ENCODE peak calls at places on chromosomes 16 and 17, in four cellular contexts. O is activated CD4-positive, alpha-beta T cell treated with anti-CD3 and anti-CD28 coated beads for 48 hours; F is WTC11; L is lung. Q is an unnamed sample.

GRCh38 chr17:303161-303560 is 49.4 kb downstream of the RPH3AL start:
- DNase-seq in O (no peak), L (no peak), F (no peak), Q (no peak)

GRCh38 chr17:45370949-45371413 is 54.2 kb upstream of the MAP3K14 start:
- DNase-seq in O (no peak), L (no peak), F (peak), Q (no peak)

GRCh38 chr16:27291722-27292240 is 22.0 kb upstream of the IL4R start:
- DNase-seq in L (no peak), F (no peak), O (no peak), Q (no peak)

GRCh38 chr17:56292010-56292409 is 138.7 kb downstream of the ANKFN1 start:
- DNase-seq in F (no peak), L (no peak), O (no peak), Q (peak)

GRCh38 chr17:6599364-6599763 is 41.1 kb downstream of the KIAA0753 start:
- DNase-seq in F (no peak), O (no peak), L (no peak), Q (no peak)

GRCh38 chr17:38451030-38451839 is 23.0 kb downstream of the ARHGAP23 start:
- DNase-seq in O (no peak), F (peak), L (no peak), Q (no peak)

GRCh38 chr16:49534901-49535300 is 161.3 kb downstream of the C16orf78 start:
- DNase-seq in L (no peak), F (no peak), O (no peak), Q (no peak)

GRCh38 chr17:38427160-38427949 is 909 bp upstream of the ARHGAP23 start:
- DNase-seq in L (no peak), F (no peak), O (no peak), Q (no peak)

GRCh38 chr17:4789951-4790704 is 1.4 kb downstream of the GLTPD2 start:
- DNase-seq in L (peak), F (peak), O (peak), Q (peak)

GRCh38 chr17:29407856-29408255 is 17.7 kb downstream of the TAOK1 start:
- DNase-seq in F (no peak), O (no peak), L (no peak), Q (peak)

GRCh38 chr17:51604299-51605020 is 344.1 kb downstream of the UTP18 start:
- DNase-seq in F (no peak), O (no peak), L (no peak), Q (no peak)

GRCh38 chr16:48969611-48970010 is 312.0 kb downstream of the CBLN1 start:
- DNase-seq in O (no peak), L (no peak), F (no peak), Q (no peak)

GRCh38 chr16:27768651-27769270 is 218.8 kb downstream of the KATNIP start:
- DNase-seq in F (no peak), O (no peak), L (no peak), Q (peak)

GRCh38 chr16:72399811-72400210 is 227.9 kb upstream of the PMFBP1 start:
- DNase-seq in O (no peak), L (no peak), F (no peak), Q (no peak)

GRCh38 chr17:37488607-37489196 is 989 bp upstream of the DUSP14 start:
- DNase-seq in O (peak), L (peak), F (peak), Q (peak)

GRCh38 chr17:29444589-29444988 is 54.4 kb downstream of the TAOK1 start:
- DNase-seq in L (no peak), O (no peak), F (no peak), Q (peak)

GRCh38 chr17:71378741-71379140 is 742.1 kb upstream of the SOX9 start:
- DNase-seq in L (no peak), O (no peak), F (no peak), Q (no peak)

GRCh38 chr16:50747206-50747956 is 5.5 kb downstream of the CYLD start:
- DNase-seq in L (no peak), O (no peak), F (no peak), Q (peak)

Q was measured in fibroblast of mammary gland.